ENCODE peak calls at places on chromosomes 16 and 17, in nine cellular contexts. I, B, P, M, K, X, V, U and T are unnamed samples.

GRCh38 chr16:24771779-24772157 is 42.3 kb downstream of the TNRC6A start:
- DNase-seq in I (no peak), B (no peak), P (no peak), M (no peak), K (no peak), X (peak), V (peak), U (peak), T (no peak)

GRCh38 chr16:88424536-88425230 is 28.4 kb upstream of the ZFPM1 start:
- DNase-seq in I (no peak), B (no peak), P (no peak), M (no peak), K (no peak), X (peak), V (no peak), U (no peak), T (no peak)

GRCh38 chr16:50574852-50575251 is 26.7 kb downstream of the NKD1 start:
- DNase-seq in I (no peak), B (no peak), P (no peak), M (no peak), K (no peak), X (no peak), V (no peak), U (no peak), T (no peak)

GRCh38 chr16:1871974-1872635 is at the start of gene MEIOB:
- DNase-seq in I (no peak), B (peak), P (peak), M (peak), K (no peak), X (no peak), V (peak), U (peak), T (no peak)

GRCh38 chr16:89144681-89145080 is 26.9 kb upstream of the CDH15 start:
- DNase-seq in I (no peak), B (peak), P (peak), M (no peak), K (no peak), X (no peak), V (no peak), U (no peak), T (no peak)

GRCh38 chr16:2147981-2148671 is at the start of gene RAB26:
- DNase-seq in I (no peak), B (peak), P (peak), M (peak), K (peak), X (peak), V (peak), U (peak), T (no peak)

GRCh38 chr17:4541041-4541327 is 14.2 kb downstream of the MYBBP1A start:
- DNase-seq in I (no peak), B (no peak), P (no peak), M (no peak), K (no peak), X (no peak), V (no peak), U (no peak), T (no peak)

GRCh38 chr17:57420674-57421392 is 164.5 kb downstream of the MSI2 start:
- DNase-seq in I (no peak), B (no peak), P (no peak), M (peak), K (no peak), X (no peak), V (no peak), U (no peak), T (peak)

GRCh38 chr17:3557768-3558583 is at the start of gene TRPV3:
- DNase-seq in I (no peak), B (peak), P (no peak), M (peak), K (no peak), X (no peak), V (peak), U (peak), T (no peak)

GRCh38 chr16:53743149-53743566 is 39.2 kb downstream of the FTO start:
- DNase-seq in I (no peak), B (no peak), P (no peak), M (peak), K (no peak), X (peak), V (peak), U (peak), T (no peak)

GRCh38 chr16:67969286-67970039 is 1.0 kb upstream of the SLC12A4 start:
- DNase-seq in I (no peak), B (no peak), P (no peak), M (no peak), K (no peak), X (no peak), V (no peak), U (no peak), T (no peak)

GRCh38 chr17:69761767-69762321 is 313.2 kb upstream of the KCNJ16 start:
- DNase-seq in I (peak), B (no peak), P (no peak), M (no peak), K (no peak), X (peak), V (peak), U (peak), T (peak)
- TF ChIP-seq CTCF in I (no peak), B (no peak), P (no peak), M (no peak), K (no peak), X (no peak), V (no peak), U (no peak), T (no peak)

GRCh38 chr16:6642271-6642670 is 690.4 kb upstream of the RBFOX1 start:
- DNase-seq in I (no peak), B (no peak), P (no peak), M (no peak), K (no peak), X (no peak), V (no peak), U (no peak), T (no peak)
- H3K4me3 ChIP-seq in I (no peak), B (no peak), P (no peak), M (no peak), K (no peak), X (no peak), V (no peak), U (no peak), T (no peak)

DNA sequence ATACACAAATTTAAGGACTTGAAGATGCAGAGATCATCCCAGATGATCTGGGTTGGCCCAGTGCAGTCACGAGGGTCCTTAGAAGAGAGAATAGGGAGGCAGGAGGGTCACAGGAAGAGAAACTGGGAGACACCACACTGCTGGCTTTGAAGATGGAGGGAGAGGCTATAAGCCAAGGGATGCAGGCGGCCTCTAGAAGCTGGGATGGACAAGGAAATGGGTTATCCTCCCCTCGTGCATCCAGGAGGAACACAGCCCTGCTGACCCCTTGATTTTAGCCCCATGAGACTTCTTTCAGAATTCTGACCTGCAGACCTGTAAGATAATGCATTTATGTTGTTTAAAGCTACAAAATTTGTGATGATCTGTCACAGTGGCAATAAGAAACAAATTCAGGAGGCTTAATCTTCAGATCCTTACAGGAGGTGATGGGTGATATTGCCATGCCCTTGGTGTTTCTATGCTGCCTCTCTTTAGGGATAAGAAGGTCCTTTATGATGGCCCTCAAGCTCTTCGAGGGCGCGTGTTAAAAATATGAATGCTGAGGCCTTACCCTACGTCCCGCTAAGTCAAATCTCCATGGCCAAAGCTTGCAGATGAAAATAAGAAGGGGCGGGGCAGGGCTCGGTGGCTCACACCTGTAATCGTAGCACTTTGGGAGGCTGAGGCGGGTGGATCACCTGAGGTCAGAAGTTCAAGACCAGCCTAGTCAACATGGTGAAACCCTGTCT is 1.5 kb upstream of the PRM2 start:
- DNase-seq in I (no peak), B (no peak), P (no peak), M (no peak), K (no peak), X (no peak), V (no peak), U (no peak), T (no peak)
- TF ChIP-seq CTCF in I (no peak), B (no peak), P (no peak), M (no peak), K (no peak), X (no peak), V (no peak), U (no peak), T (no peak)

DNA sequence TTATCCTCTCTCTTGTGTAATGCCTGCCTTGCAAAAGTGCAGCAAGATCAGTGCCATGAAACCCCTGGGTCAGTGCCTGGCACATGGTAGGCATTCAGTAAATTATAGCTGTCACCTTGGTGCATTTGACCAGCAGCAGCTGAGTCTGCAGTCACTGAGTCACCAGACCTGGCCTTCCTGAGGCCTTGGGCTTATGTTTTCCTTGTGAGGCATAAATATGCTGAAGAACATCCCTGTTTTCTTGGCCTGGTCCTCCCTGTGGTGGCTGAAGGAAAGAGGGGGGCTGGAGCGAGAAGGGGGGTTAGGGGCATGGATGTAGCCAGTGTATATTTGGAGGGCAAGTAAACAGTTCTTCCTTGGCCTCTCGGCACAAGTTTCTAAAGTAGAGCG is 26.4 kb downstream of the EPN2 start:
- DNase-seq in I (no peak), B (no peak), P (no peak), M (no peak), K (no peak), X (peak), V (peak), U (no peak), T (no peak)
- H3K4me3 ChIP-seq in I (no peak), B (no peak), P (no peak), M (no peak), K (no peak), X (no peak), V (no peak), U (no peak), T (no peak)

GRCh38 chr17:42329025-42329976 is 41.0 kb downstream of the STAT5A start:
- DNase-seq in I (peak), B (no peak), P (no peak), M (no peak), K (no peak), X (peak), V (peak), U (peak), T (peak)

GRCh38 chr17:42321555-42321954 is 33.3 kb downstream of the STAT5A start:
- DNase-seq in I (no peak), B (no peak), P (no peak), M (no peak), K (no peak), X (no peak), V (no peak), U (no peak), T (no peak)

GRCh38 chr17:42322382-42323267 is 34.3 kb downstream of the STAT5A start:
- DNase-seq in I (peak), B (peak), P (peak), M (peak), K (peak), X (peak), V (peak), U (peak), T (peak)

GRCh38 chr17:42323268-42323773 is 35.0 kb downstream of the STAT5A start:
- DNase-seq in I (no peak), B (no peak), P (no peak), M (no peak), K (no peak), X (no peak), V (no peak), U (no peak), T (no peak)

DNA sequence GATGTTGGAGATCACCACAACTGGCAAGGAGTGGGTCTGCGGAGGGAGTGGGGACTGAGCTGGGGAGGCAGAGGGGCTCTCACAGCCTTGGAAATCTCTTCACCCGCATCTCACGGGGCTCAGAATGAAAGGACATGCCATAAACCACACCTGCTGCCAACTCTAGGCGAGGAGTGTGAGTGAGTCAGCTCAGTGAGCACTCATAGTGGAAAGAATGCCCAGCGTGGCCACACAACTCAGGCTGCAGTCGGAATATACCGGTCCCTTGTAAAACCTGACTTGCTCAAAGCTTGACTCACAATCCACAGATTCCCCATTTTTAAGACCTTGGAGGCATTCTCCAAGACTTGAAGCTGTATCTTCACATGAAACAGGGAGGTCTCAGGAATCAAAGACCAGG is 36.7 kb downstream of the STAT5A start:
- DNase-seq in I (peak), B (no peak), P (no peak), M (no peak), K (no peak), X (peak), V (peak), U (peak), T (peak)
- TF ChIP-seq CTCF in I (peak), B (no peak), P (no peak), M (no peak), K (no peak), X (no peak), V (no peak), U (no peak), T (no peak)

GRCh38 chr16:49165025-49165424 is 116.6 kb downstream of the CBLN1 start:
- DNase-seq in I (no peak), B (no peak), P (no peak), M (no peak), K (no peak), X (no peak), V (no peak), U (no peak), T (no peak)
- H3K4me3 ChIP-seq in I (no peak), B (no peak), P (no peak), M (no peak), K (no peak), X (no peak), V (no peak), U (no peak), T (no peak)